ENCODE peak calls at places on chromosome 11, in four cellular contexts. Y, U, S and O are unnamed samples.

GRCh38 chr11:84290647-84291046 is 1004.5 kb upstream of the CCDC90B start:
- DNase-seq in U (no peak), Y (peak), S (no peak), O (no peak)

GRCh38 chr11:45924927-45925326 is 2.5 kb downstream of the LARGE2 start:
- DNase-seq in S (peak), Y (no peak), U (no peak), O (no peak)

GRCh38 chr11:110130642-110131238 is 37.5 kb downstream of the ZC3H12C start:
- DNase-seq in U (no peak), S (peak), Y (peak), O (no peak)

GRCh38 chr11:83816572-83817187 is 530.5 kb upstream of the CCDC90B start:
- DNase-seq in Y (peak), S (no peak), U (no peak), O (peak)

GRCh38 chr11:70675697-70676374 is 277.5 kb downstream of the CTTN start:
- DNase-seq in S (no peak), U (no peak), Y (no peak), O (peak)

GRCh38 chr11:58576792-58577440 is 1.3 kb upstream of the LPXN start:
- DNase-seq in Y (peak), U (no peak), S (no peak), O (peak)

GRCh38 chr11:105988197-105988596 is 33.8 kb downstream of the MSANTD4 start:
- DNase-seq in Y (no peak), U (no peak), S (no peak), O (no peak)

GRCh38 chr11:73388241-73389133 is 12.3 kb downstream of the RELT start:
- DNase-seq in Y (peak), S (no peak), U (no peak), O (no peak)

GRCh38 chr11:71434576-71435130 is 13.5 kb downstream of the DHCR7 start:
- DNase-seq in S (no peak), Y (no peak), U (no peak), O (no peak)

GRCh38 chr11:72641900-72642814 is 32.1 kb downstream of the PDE2A start:
- DNase-seq in U (no peak), Y (peak), S (peak), O (peak)

GRCh38 chr11:7651700-7652099 is 21.6 kb downstream of the CYB5R2 start:
- DNase-seq in U (no peak), Y (no peak), S (no peak), O (no peak)

GRCh38 chr11:76654980-76655379 is 15.6 kb downstream of the LRRC32 start:
- DNase-seq in S (peak), Y (no peak), U (no peak), O (no peak)

GRCh38 chr11:94768602-94769511 is 701 bp downstream of the AMOTL1 start:
- DNase-seq in U (no peak), Y (peak), S (peak), O (peak)

GRCh38 chr11:68036141-68036716 is 2.6 kb upstream of the TCIRG1 start:
- DNase-seq in S (no peak), Y (no peak), U (no peak), O (no peak)

GRCh38 chr11:115761348-115761747 is 257.1 kb upstream of the CADM1 start:
- DNase-seq in S (peak), Y (no peak), U (no peak), O (no peak)

GRCh38 chr11:35593143-35593542 is 25.1 kb upstream of the FJX1 start:
- DNase-seq in U (no peak), Y (peak), S (no peak), O (peak)

GRCh38 chr11:11374358-11375148 is 21.5 kb upstream of the CSNK2A3 start:
- DNase-seq in Y (peak), U (peak), S (no peak), O (no peak)

GRCh38 chr11:106794058-106794457 is 224.2 kb downstream of the GUCY1A2 start:
- DNase-seq in Y (no peak), U (no peak), S (no peak), O (no peak)

GRCh38 chr11:112223125-112223524 is 3.1 kb upstream of the PTS start:
- DNase-seq in Y (peak), U (no peak), S (no peak), O (peak)

GRCh38 chr11:122851366-122852011 is 13.2 kb downstream of the CRTAM start:
- DNase-seq in U (no peak), Y (no peak), S (no peak), O (no peak)

GRCh38 chr11:77202941-77203900 is 75.2 kb downstream of the MYO7A start:
- DNase-seq in U (no peak), S (peak), Y (no peak), O (no peak)

GRCh38 chr11:28649922-28650321 is 541.7 kb downstream of the METTL15 start:
- DNase-seq in S (no peak), U (no peak), Y (no peak), O (peak)

GRCh38 chr11:117959438-117960149 is 26.6 kb upstream of the IL10RA start:
- DNase-seq in Y (no peak), S (no peak), U (no peak), O (no peak)

GRCh38 chr11:116352881-116353280 is 419.9 kb downstream of the BUD13 start:
- DNase-seq in Y (no peak), S (no peak), U (no peak), O (no peak)

GRCh38 chr11:111788051-111788450 is 21.9 kb upstream of the PPP2R1B start:
- DNase-seq in S (no peak), Y (no peak), U (no peak), O (no peak)